ENCODE peak calls at places on chromosomes 1 and 21, in eight cellular contexts. One of them, this sample, is unnamed.

GRCh38 chr1:168210312-168210711 is 15.5 kb upstream of the SFT2D2 start:
- DNase-seq in cardiac muscle cell: no peak
- DNase-seq in AG04449: no peak
- DNase-seq in dorsolateral prefrontal cortex: no peak
- DNase-seq in OCI-LY7: no peak
- DNase-seq in fibroblast of lung: no peak
- DNase-seq in astrocyte of the cerebellum: no peak
- DNase-seq in thyroid gland: no peak
- DNase-seq in this sample: no peak

GRCh38 chr1:56578963-56579875 is at the start of gene PLPP3:
- DNase-seq in fibroblast of lung: peak; percentile 98
- DNase-seq in thyroid gland: peak; percentile 92
- DNase-seq in AG04449: peak; percentile 71
- DNase-seq in cardiac muscle cell: peak; percentile 87
- DNase-seq in astrocyte of the cerebellum: peak; percentile 91
- DNase-seq in OCI-LY7: peak; percentile 69
- DNase-seq in dorsolateral prefrontal cortex: peak; percentile 79
- DNase-seq in this sample: peak; percentile 96

GRCh38 chr1:155191904-155192303 is 15.8 kb downstream of the THBS3 start:
- DNase-seq in fibroblast of lung: no peak
- DNase-seq in dorsolateral prefrontal cortex: no peak
- DNase-seq in OCI-LY7: no peak
- DNase-seq in thyroid gland: no peak
- DNase-seq in AG04449: no peak
- DNase-seq in astrocyte of the cerebellum: no peak
- DNase-seq in cardiac muscle cell: no peak
- DNase-seq in this sample: no peak

GRCh38 chr1:7232441-7232840 is 447.2 kb downstream of the CAMTA1 start:
- DNase-seq in astrocyte of the cerebellum: no peak
- DNase-seq in cardiac muscle cell: no peak
- DNase-seq in fibroblast of lung: no peak
- DNase-seq in OCI-LY7: no peak
- DNase-seq in dorsolateral prefrontal cortex: no peak
- DNase-seq in thyroid gland: no peak
- DNase-seq in AG04449: no peak
- DNase-seq in this sample: no peak

GRCh38 chr21:41967708-41968107 is 13.9 kb upstream of the C2CD2 start:
- DNase-seq in fibroblast of lung: no peak
- DNase-seq in cardiac muscle cell: no peak
- DNase-seq in AG04449: no peak
- DNase-seq in astrocyte of the cerebellum: no peak
- DNase-seq in thyroid gland: no peak
- DNase-seq in OCI-LY7: no peak
- DNase-seq in dorsolateral prefrontal cortex: peak; percentile 29
- DNase-seq in this sample: no peak

GRCh38 chr1:210143465-210144062 is 89.0 kb upstream of the SERTAD4 start:
- DNase-seq in AG04449: peak; percentile 23
- DNase-seq in fibroblast of lung: peak; percentile 79
- DNase-seq in thyroid gland: peak; percentile 78
- DNase-seq in astrocyte of the cerebellum: peak; percentile 72
- DNase-seq in dorsolateral prefrontal cortex: peak; percentile 44
- DNase-seq in cardiac muscle cell: peak; percentile 79
- DNase-seq in OCI-LY7: peak; percentile 65
- DNase-seq in this sample: peak; percentile 89

GRCh38 chr1:178470411-178470960 is 26.3 kb downstream of the CLEC20A start:
- DNase-seq in cardiac muscle cell: peak; percentile 11
- DNase-seq in OCI-LY7: no peak
- DNase-seq in fibroblast of lung: no peak
- DNase-seq in dorsolateral prefrontal cortex: no peak
- DNase-seq in AG04449: no peak
- DNase-seq in thyroid gland: no peak
- DNase-seq in astrocyte of the cerebellum: no peak
- DNase-seq in this sample: no peak

GRCh38 chr1:79044974-79045650 is 38.6 kb upstream of the ADGRL4 start:
- DNase-seq in OCI-LY7: no peak
- DNase-seq in fibroblast of lung: no peak
- DNase-seq in thyroid gland: no peak
- DNase-seq in dorsolateral prefrontal cortex: no peak
- DNase-seq in AG04449: no peak
- DNase-seq in cardiac muscle cell: peak; percentile 13
- DNase-seq in astrocyte of the cerebellum: no peak
- DNase-seq in this sample: no peak

GRCh38 chr21:37905291-37905690 is 11.0 kb downstream of the KCNJ6 start:
- DNase-seq in thyroid gland: no peak
- DNase-seq in AG04449: no peak
- DNase-seq in cardiac muscle cell: no peak
- DNase-seq in dorsolateral prefrontal cortex: no peak
- DNase-seq in fibroblast of lung: no peak
- DNase-seq in astrocyte of the cerebellum: no peak
- DNase-seq in OCI-LY7: no peak
- DNase-seq in this sample: no peak

GRCh38 chr1:21344750-21345443 is 54.6 kb upstream of the ECE1 start:
- DNase-seq in thyroid gland: no peak
- DNase-seq in cardiac muscle cell: no peak
- DNase-seq in fibroblast of lung: no peak
- DNase-seq in AG04449: no peak
- DNase-seq in dorsolateral prefrontal cortex: no peak
- DNase-seq in OCI-LY7: no peak
- DNase-seq in astrocyte of the cerebellum: no peak
- DNase-seq in this sample: no peak

GRCh38 chr1:203275656-203276272 is 29.6 kb upstream of the BTG2 start:
- DNase-seq in OCI-LY7: peak; percentile 2
- DNase-seq in dorsolateral prefrontal cortex: no peak
- DNase-seq in thyroid gland: no peak
- DNase-seq in AG04449: no peak
- DNase-seq in fibroblast of lung: no peak
- DNase-seq in astrocyte of the cerebellum: no peak
- DNase-seq in cardiac muscle cell: no peak
- DNase-seq in this sample: no peak

GRCh38 chr1:239386453-239387303 is at the start of gene CHRM3:
- DNase-seq in astrocyte of the cerebellum: no peak
- DNase-seq in AG04449: no peak
- DNase-seq in OCI-LY7: no peak
- DNase-seq in thyroid gland: peak; percentile 51
- DNase-seq in fibroblast of lung: no peak
- DNase-seq in dorsolateral prefrontal cortex: peak; percentile 78
- DNase-seq in cardiac muscle cell: peak; percentile 67
- DNase-seq in this sample: peak; percentile 16

GRCh38 chr21:45529785-45530422 is 12.3 kb downstream of the SLC19A1 start:
- DNase-seq in AG04449: no peak
- DNase-seq in fibroblast of lung: no peak
- DNase-seq in thyroid gland: no peak
- DNase-seq in astrocyte of the cerebellum: no peak
- DNase-seq in OCI-LY7: no peak
- DNase-seq in dorsolateral prefrontal cortex: no peak
- DNase-seq in cardiac muscle cell: no peak
- DNase-seq in this sample: no peak

GRCh38 chr1:28313710-28314510 is 14.9 kb upstream of the MED18 start:
- DNase-seq in OCI-LY7: no peak
- DNase-seq in astrocyte of the cerebellum: no peak
- DNase-seq in cardiac muscle cell: no peak
- DNase-seq in dorsolateral prefrontal cortex: no peak
- DNase-seq in thyroid gland: peak; percentile 74
- DNase-seq in AG04449: no peak
- DNase-seq in fibroblast of lung: peak; percentile 57
- DNase-seq in this sample: no peak

GRCh38 chr1:180213401-180214177 is 16.5 kb upstream of the LHX4 start:
- DNase-seq in astrocyte of the cerebellum: no peak
- DNase-seq in cardiac muscle cell: no peak
- DNase-seq in AG04449: no peak
- DNase-seq in dorsolateral prefrontal cortex: no peak
- DNase-seq in fibroblast of lung: peak; percentile 45
- DNase-seq in thyroid gland: no peak
- DNase-seq in OCI-LY7: peak; percentile 62
- DNase-seq in this sample: no peak

GRCh38 chr21:42366292-42367010 is at the start of gene TFF1:
- DNase-seq in cardiac muscle cell: no peak
- DNase-seq in thyroid gland: no peak
- DNase-seq in AG04449: no peak
- DNase-seq in astrocyte of the cerebellum: no peak
- DNase-seq in fibroblast of lung: no peak
- DNase-seq in dorsolateral prefrontal cortex: no peak
- DNase-seq in OCI-LY7: peak; percentile 9
- DNase-seq in this sample: no peak

GRCh38 chr21:28393279-28393678 is 599.4 kb downstream of the LTN1 start:
- DNase-seq in cardiac muscle cell: no peak
- DNase-seq in thyroid gland: peak; percentile 75
- DNase-seq in OCI-LY7: no peak
- DNase-seq in fibroblast of lung: no peak
- DNase-seq in AG04449: no peak
- DNase-seq in astrocyte of the cerebellum: no peak
- DNase-seq in dorsolateral prefrontal cortex: no peak
- DNase-seq in this sample: no peak

GRCh38 chr1:225655509-225656258 is 2.8 kb upstream of the ENAH start:
- DNase-seq in dorsolateral prefrontal cortex: no peak
- DNase-seq in AG04449: peak; percentile 98
- DNase-seq in fibroblast of lung: peak; percentile 99
- DNase-seq in cardiac muscle cell: peak; percentile 32
- DNase-seq in OCI-LY7: peak; percentile 52
- DNase-seq in astrocyte of the cerebellum: peak; percentile 98
- DNase-seq in thyroid gland: peak; percentile 45
- DNase-seq in this sample: peak; percentile 98
- TF ChIP-seq CTCF in dorsolateral prefrontal cortex: peak; percentile 63
- TF ChIP-seq CTCF in AG04449: no peak
- TF ChIP-seq CTCF in fibroblast of lung: no peak
- TF ChIP-seq CTCF in cardiac muscle cell: no peak
- TF ChIP-seq CTCF in OCI-LY7: peak; percentile 74
- TF ChIP-seq CTCF in astrocyte of the cerebellum: no peak
- TF ChIP-seq CTCF in thyroid gland: no peak
- TF ChIP-seq CTCF in this sample: no peak

DNA sequence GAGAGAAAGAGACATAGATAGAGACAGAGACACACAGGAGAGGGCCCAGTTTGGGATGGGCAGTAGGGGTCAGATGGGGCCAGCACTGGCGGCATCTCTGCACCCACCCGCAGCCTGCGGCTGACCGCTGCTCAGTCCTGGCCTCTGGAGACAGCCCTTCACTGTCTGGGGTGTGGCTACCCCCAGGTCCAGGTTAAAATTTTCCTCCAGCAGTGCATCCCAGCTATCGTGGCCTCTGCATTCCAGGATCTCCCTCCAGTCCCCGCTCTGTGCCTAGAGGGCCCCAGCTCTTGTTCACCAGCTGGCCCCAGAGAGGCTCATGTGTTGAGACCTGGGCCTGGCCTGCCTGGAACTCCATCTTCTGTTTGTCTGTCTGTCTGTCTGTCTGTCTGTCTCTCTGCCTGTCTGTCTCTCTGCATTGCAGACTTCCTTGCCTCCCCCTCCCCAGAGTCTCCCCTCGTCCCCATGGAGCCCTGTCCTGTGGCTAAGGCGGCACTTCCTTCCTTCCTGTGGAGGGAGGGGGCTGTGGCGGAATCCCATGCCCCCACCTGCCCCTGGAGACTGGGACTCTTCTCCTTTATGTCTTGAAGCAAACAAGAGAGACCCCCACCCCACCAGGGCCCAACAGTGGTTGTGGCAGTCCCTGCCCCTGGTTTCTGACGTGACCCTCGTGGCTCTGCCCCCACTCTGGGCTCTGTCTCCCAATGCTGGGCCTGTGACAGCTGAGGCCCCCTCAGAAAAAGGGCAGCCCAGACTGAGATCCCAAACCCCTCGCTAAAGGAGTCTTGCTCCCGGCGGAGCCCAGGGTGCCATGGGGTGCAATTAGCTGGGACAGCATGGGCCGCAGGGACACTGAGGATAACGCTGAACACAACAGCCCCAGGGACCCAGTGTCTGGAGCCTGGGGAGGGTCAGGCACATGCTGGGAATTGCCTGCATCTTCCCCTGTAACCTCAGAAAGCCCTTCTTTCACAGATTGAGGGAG is 241.7 kb downstream of the NPHP4 start:
- DNase-seq in thyroid gland: no peak
- DNase-seq in dorsolateral prefrontal cortex: no peak
- DNase-seq in astrocyte of the cerebellum: no peak
- DNase-seq in OCI-LY7: no peak
- DNase-seq in cardiac muscle cell: no peak
- DNase-seq in AG04449: no peak
- DNase-seq in fibroblast of lung: no peak
- DNase-seq in this sample: no peak
- H3K4me3 ChIP-seq in thyroid gland: no peak overlapping the region
- H3K4me3 ChIP-seq in dorsolateral prefrontal cortex: no peak overlapping the region
- H3K4me3 ChIP-seq in astrocyte of the cerebellum: no peak overlapping the region
- H3K4me3 ChIP-seq in OCI-LY7: no peak overlapping the region
- H3K4me3 ChIP-seq in cardiac muscle cell: no peak overlapping the region
- H3K4me3 ChIP-seq in AG04449: no peak overlapping the region
- H3K4me3 ChIP-seq in fibroblast of lung: no peak overlapping the region
- H3K4me3 ChIP-seq in this sample: no peak overlapping the region

GRCh38 chr21:39913651-39914145 is 46.5 kb downstream of the PCP4 start:
- DNase-seq in dorsolateral prefrontal cortex: no peak
- DNase-seq in OCI-LY7: no peak
- DNase-seq in astrocyte of the cerebellum: no peak
- DNase-seq in thyroid gland: no peak
- DNase-seq in AG04449: no peak
- DNase-seq in cardiac muscle cell: no peak
- DNase-seq in fibroblast of lung: no peak
- DNase-seq in this sample: no peak

GRCh38 chr21:39915881-39916280 is 48.6 kb downstream of the PCP4 start:
- DNase-seq in AG04449: no peak
- DNase-seq in thyroid gland: no peak
- DNase-seq in OCI-LY7: no peak
- DNase-seq in dorsolateral prefrontal cortex: no peak
- DNase-seq in cardiac muscle cell: no peak
- DNase-seq in fibroblast of lung: no peak
- DNase-seq in astrocyte of the cerebellum: peak; percentile 15
- DNase-seq in this sample: peak; percentile 23

GRCh38 chr21:39911792-39912191 is 44.6 kb downstream of the PCP4 start:
- DNase-seq in astrocyte of the cerebellum: no peak
- DNase-seq in thyroid gland: no peak
- DNase-seq in cardiac muscle cell: no peak
- DNase-seq in fibroblast of lung: no peak
- DNase-seq in AG04449: no peak
- DNase-seq in OCI-LY7: no peak
- DNase-seq in dorsolateral prefrontal cortex: no peak
- DNase-seq in this sample: no peak

GRCh38 chr21:39908265-39908923 is 41.2 kb downstream of the PCP4 start:
- DNase-seq in astrocyte of the cerebellum: no peak
- DNase-seq in AG04449: no peak
- DNase-seq in thyroid gland: peak; percentile 37
- DNase-seq in dorsolateral prefrontal cortex: no peak
- DNase-seq in OCI-LY7: no peak
- DNase-seq in cardiac muscle cell: no peak
- DNase-seq in fibroblast of lung: no peak
- DNase-seq in this sample: no peak

DNA sequence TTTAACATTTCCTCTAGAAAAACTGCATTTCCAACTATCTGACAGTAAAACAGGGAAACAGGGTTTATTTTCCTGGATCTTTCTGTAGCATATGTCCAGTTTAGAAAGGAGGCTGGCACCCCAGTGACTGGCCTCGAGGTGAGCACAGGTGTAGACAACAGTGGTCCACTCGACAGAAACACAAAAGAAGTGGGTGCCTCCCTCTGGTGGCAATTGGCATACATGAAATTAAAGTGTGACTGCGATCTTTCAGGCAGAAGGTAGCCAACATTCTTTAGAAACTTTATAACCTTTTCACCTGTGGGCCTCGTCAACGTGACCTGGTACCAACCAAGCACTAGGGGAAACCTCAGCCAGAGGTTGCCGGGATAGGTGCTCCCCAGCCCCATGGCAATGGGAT is 44.0 kb downstream of the PCP4 start:
- DNase-seq in fibroblast of lung: no peak
- DNase-seq in dorsolateral prefrontal cortex: no peak
- DNase-seq in OCI-LY7: no peak
- DNase-seq in cardiac muscle cell: no peak
- DNase-seq in thyroid gland: peak; percentile 59
- DNase-seq in astrocyte of the cerebellum: no peak
- DNase-seq in AG04449: no peak
- DNase-seq in this sample: no peak
- TF ChIP-seq CTCF in fibroblast of lung: no peak
- TF ChIP-seq CTCF in dorsolateral prefrontal cortex: no peak
- TF ChIP-seq CTCF in OCI-LY7: peak; percentile 34
- TF ChIP-seq CTCF in cardiac muscle cell: no peak
- TF ChIP-seq CTCF in thyroid gland: peak; percentile 62
- TF ChIP-seq CTCF in astrocyte of the cerebellum: peak; percentile 36
- TF ChIP-seq CTCF in AG04449: no peak
- TF ChIP-seq CTCF in this sample: no peak

GRCh38 chr1:50369008-50369634 is 54.1 kb downstream of the DMRTA2 start:
- DNase-seq in OCI-LY7: no peak
- DNase-seq in AG04449: no peak
- DNase-seq in astrocyte of the cerebellum: no peak
- DNase-seq in dorsolateral prefrontal cortex: no peak
- DNase-seq in fibroblast of lung: no peak
- DNase-seq in thyroid gland: no peak
- DNase-seq in cardiac muscle cell: no peak
- DNase-seq in this sample: no peak
- H3K4me3 ChIP-seq in OCI-LY7: no peak overlapping the region
- H3K4me3 ChIP-seq in AG04449: no peak overlapping the region
- H3K4me3 ChIP-seq in astrocyte of the cerebellum: no peak overlapping the region
- H3K4me3 ChIP-seq in dorsolateral prefrontal cortex: no peak overlapping the region
- H3K4me3 ChIP-seq in fibroblast of lung: no peak overlapping the region
- H3K4me3 ChIP-seq in thyroid gland: no peak overlapping the region
- H3K4me3 ChIP-seq in cardiac muscle cell: no peak overlapping the region
- H3K4me3 ChIP-seq in this sample: no peak overlapping the region